ENCODE peak calls at places on chromosomes 3 and 15, in six cellular contexts. P is astrocyte of the spinal cord; W is left cardiac atrium; Y is anterior cingulate cortex; R is activated T-cell treated with anti-CD3 and anti-CD28 coated beads, Interleukin-2, amount 50 U/mL, for 72 hours; U is CD8-positive, alpha-beta T cell. S is an unnamed sample.

GRCh38 chr3:97825101-97825500 is 3.3 kb downstream of the CRYBG3 start:
- DNase-seq in P (no peak), W (no peak), Y (no peak), R (no peak), U (no peak), S (no peak)

GRCh38 chr15:42140383-42141070 is 15.9 kb downstream of the PLA2G4F start:
- DNase-seq in P (no peak), W (no peak), Y (no peak), R (no peak), U (no peak), S (peak; percentile 37)

GRCh38 chr15:62972814-62973213 is 69.7 kb upstream of the TPM1 start:
- DNase-seq in P (peak; percentile 41), W (no peak), Y (no peak), R (no peak), U (no peak), S (no peak)

GRCh38 chr15:64507293-64507802 is 47.0 kb downstream of the ZNF609 start:
- DNase-seq in P (peak; percentile 86), W (peak; percentile 78), Y (no peak), R (peak; percentile 44), U (peak; percentile 30), S (peak; percentile 68)

GRCh38 chr3:20760981-20761380 is 575.0 kb upstream of the SGO1 start:
- DNase-seq in P (no peak), W (no peak), Y (no peak), R (no peak), U (no peak), S (no peak)

GRCh38 chr15:66673410-66674322 is 28.4 kb upstream of the SMAD6 start:
- DNase-seq in P (no peak), W (peak; percentile 70), Y (no peak), R (peak; percentile 48), U (peak; percentile 20), S (peak; percentile 68)

GRCh38 chr15:39976291-39977274 is 42.7 kb downstream of the EIF2AK4 start:
- DNase-seq in P (peak; percentile 64), W (peak; percentile 73), Y (peak; percentile 50), R (no peak), U (no peak), S (peak; percentile 82)

GRCh38 chr3:172517859-172518466 is 5.3 kb downstream of the TNFSF10 start:
- DNase-seq in P (no peak), W (no peak), Y (no peak), R (peak; percentile 64), U (no peak), S (no peak)

GRCh38 chr3:43728947-43729346 is 38.2 kb downstream of the ABHD5 start:
- DNase-seq in P (no peak), W (no peak), Y (no peak), R (no peak), U (no peak), S (no peak)

GRCh38 chr3:119356646-119357045 is 62.5 kb downstream of the ARHGAP31 start:
- DNase-seq in P (no peak), W (no peak), Y (no peak), R (no peak), U (no peak), S (no peak)

GRCh38 chr15:55742498-55742926 is 440 bp downstream of the PRTG start:
- DNase-seq in P (no peak), W (no peak), Y (peak; percentile 19), R (peak; percentile 12), U (no peak), S (peak; percentile 72)

GRCh38 chr3:127207727-127208482 is 15.0 kb downstream of the PRR23E start:
- DNase-seq in P (no peak), W (no peak), Y (no peak), R (no peak), U (no peak), S (no peak)

GRCh38 chr3:25007974-25008658 is 419.9 kb upstream of the RARB start:
- DNase-seq in P (peak; percentile 71), W (no peak), Y (no peak), R (no peak), U (no peak), S (no peak)

GRCh38 chr15:39767921-39768320 is 14.7 kb downstream of the FSIP1 start:
- DNase-seq in P (no peak), W (no peak), Y (no peak), R (no peak), U (no peak), S (no peak)

GRCh38 chr15:47983533-47983932 is 137.3 kb upstream of the SLC24A5 start:
- DNase-seq in P (no peak), W (no peak), Y (no peak), R (no peak), U (no peak), S (no peak)

GRCh38 chr3:138681463-138682215 is 73.1 kb downstream of the FAIM start:
- DNase-seq in P (no peak), W (no peak), Y (no peak), R (no peak), U (no peak), S (no peak)

GRCh38 chr15:45328663-45329062 is 49.7 kb downstream of the GATM start:
- DNase-seq in P (no peak), W (no peak), Y (no peak), R (no peak), U (no peak), S (no peak)

GRCh38 chr3:160931474-160931873 is 173.7 kb downstream of the B3GALNT1 start:
- DNase-seq in P (peak; percentile 30), W (no peak), Y (no peak), R (no peak), U (no peak), S (no peak)

GRCh38 chr3:177602601-177603136 is 405.4 kb upstream of the TBL1XR1 start:
- DNase-seq in P (no peak), W (no peak), Y (no peak), R (no peak), U (no peak), S (no peak)

GRCh38 chr3:103295974-103296570 is 861.3 kb downstream of the ZPLD1 start:
- DNase-seq in P (peak; percentile 63), W (no peak), Y (no peak), R (no peak), U (no peak), S (no peak)

GRCh38 chr15:34109775-34110663 is 8.1 kb downstream of the PGBD4 start:
- DNase-seq in P (peak; percentile 50), W (no peak), Y (no peak), R (peak; percentile 7), U (no peak), S (no peak)

GRCh38 chr3:129316121-129317013 is 37.7 kb downstream of the HMCES start:
- DNase-seq in P (peak; percentile 85), W (peak; percentile 88), Y (peak; percentile 74), R (peak; percentile 90), U (peak; percentile 91), S (peak; percentile 96)

GRCh38 chr15:58748787-58749531 is 548 bp downstream of the ADAM10 start:
- DNase-seq in P (peak; percentile 44), W (peak; percentile 68), Y (peak; percentile 38), R (peak; percentile 54), U (peak; percentile 48), S (peak; percentile 75)

GRCh38 chr3:52086939-52087675 is 30.7 kb upstream of the DUSP7 start:
- DNase-seq in P (peak; percentile 17), W (peak; percentile 38), Y (no peak), R (no peak), U (no peak), S (no peak)

GRCh38 chr15:74036271-74037170 is 42.0 kb downstream of the PML start:
- DNase-seq in P (peak; percentile 65), W (peak; percentile 63), Y (no peak), R (no peak), U (no peak), S (no peak)

GRCh38 chr3:25604107-25604805 is 60.5 kb downstream of the TOP2B start:
- DNase-seq in P (peak; percentile 88), W (no peak), Y (no peak), R (no peak), U (no peak), S (no peak)

GRCh38 chr15:74792227-74793016 is 10.5 kb downstream of the CSK start:
- DNase-seq in P (no peak), W (no peak), Y (no peak), R (no peak), U (no peak), S (no peak)

GRCh38 chr3:18556503-18556902 is 131.4 kb upstream of the SATB1 start:
- DNase-seq in P (peak; percentile 47), W (no peak), Y (no peak), R (peak; percentile 89), U (peak; percentile 37), S (no peak)

GRCh38 chr15:99141943-99142342 is 37.1 kb downstream of the SYNM start:
- DNase-seq in P (no peak), W (no peak), Y (no peak), R (no peak), U (no peak), S (no peak)